ENCODE peak calls at places on chromosome 18, in six cellular contexts. E, C, S, U, R and P are unnamed samples.

GRCh38 chr18:905948-906415 is 1.3 kb downstream of the ADCYAP1 start:
- DNase-seq in E (peak; percentile 27), R (no peak), C (no peak), S (no peak), U (no peak), P (no peak)

GRCh38 chr18:63817441-63818051 is 42.3 kb downstream of the SERPINB7 start:
- DNase-seq in E (no peak), S (no peak), C (no peak), R (no peak), U (no peak), P (no peak)

GRCh38 chr18:62183578-62184195 is 3.2 kb downstream of the PIGN start:
- DNase-seq in E (peak; percentile 30), S (peak; percentile 8), C (no peak), R (no peak), U (peak; percentile 44), P (no peak)

GRCh38 chr18:80143876-80144275 is 34.8 kb downstream of the ADNP2 start:
- DNase-seq in S (no peak), C (no peak), U (no peak), R (no peak), E (no peak), P (no peak)

GRCh38 chr18:78868330-78869316 is 111.0 kb upstream of the SALL3 start:
- DNase-seq in S (no peak), U (no peak), R (no peak), C (no peak), E (no peak), P (no peak)

GRCh38 chr18:70333316-70333715 is 44.5 kb downstream of the SOCS6 start:
- DNase-seq in R (no peak), C (no peak), E (no peak), S (no peak), U (no peak), P (no peak)

GRCh38 chr18:57898506-57899124 is 95.5 kb upstream of the ATP8B1 start:
- DNase-seq in U (no peak), S (no peak), R (no peak), E (no peak), C (no peak), P (no peak)

GRCh38 chr18:13289501-13290205 is 71.1 kb downstream of the LDLRAD4 start:
- DNase-seq in S (no peak), C (no peak), E (no peak), R (no peak), U (no peak), P (no peak)

GRCh38 chr18:69935319-69936190 is 12.1 kb downstream of the CD226 start:
- DNase-seq in C (peak; percentile 89), R (no peak), U (peak; percentile 89), S (no peak), E (no peak), P (no peak)

GRCh38 chr18:30177056-30177455 is 865.5 kb downstream of the DSC3 start:
- DNase-seq in S (no peak), U (no peak), R (no peak), C (no peak), E (no peak), P (no peak)

GRCh38 chr18:250685-251084 is 17.2 kb downstream of the THOC1 start:
- DNase-seq in C (no peak), R (no peak), S (no peak), U (no peak), E (no peak), P (no peak)

GRCh38 chr18:27188309-27188708 is 3.2 kb upstream of the CHST9 start:
- DNase-seq in R (no peak), S (no peak), U (no peak), C (no peak), E (no peak), P (no peak)

GRCh38 chr18:27181726-27182125 is 3.4 kb downstream of the CHST9 start:
- DNase-seq in C (no peak), R (no peak), E (no peak), S (no peak), U (no peak), P (no peak)

GRCh38 chr18:27185897-27186296 is 789 bp upstream of the CHST9 start:
- DNase-seq in U (no peak), S (no peak), R (no peak), C (no peak), E (no peak), P (no peak)

GRCh38 chr18:27184115-27185024 is 738 bp downstream of the CHST9 start:
- DNase-seq in U (no peak), S (no peak), R (peak; percentile 75), C (no peak), E (peak; percentile 43), P (no peak)

GRCh38 chr18:27185025-27185763 is at the start of gene CHST9:
- DNase-seq in U (no peak), R (peak; percentile 80), S (no peak), C (no peak), E (peak; percentile 82), P (no peak)
- TF ChIP-seq GABPA in U (no peak), R (no peak), S (no peak), C (no peak), E (no peak), P (no peak)

GRCh38 chr18:22711381-22711717 is 221.8 kb upstream of the RBBP8 start:
- DNase-seq in E (no peak), R (no peak), S (no peak), U (peak; percentile 6), C (no peak), P (no peak)

GRCh38 chr18:22705328-22705727 is 227.8 kb upstream of the RBBP8 start:
- DNase-seq in S (no peak), U (no peak), E (no peak), R (no peak), C (no peak), P (no peak)

GRCh38 chr18:22713511-22713910 is 219.6 kb upstream of the RBBP8 start:
- DNase-seq in E (no peak), C (no peak), S (no peak), U (no peak), R (no peak), P (no peak)

GRCh38 chr18:22710628-22711380 is 222.3 kb upstream of the RBBP8 start:
- DNase-seq in E (peak; percentile 20), R (peak; percentile 49), S (no peak), U (no peak), C (no peak), P (no peak)

DNA sequence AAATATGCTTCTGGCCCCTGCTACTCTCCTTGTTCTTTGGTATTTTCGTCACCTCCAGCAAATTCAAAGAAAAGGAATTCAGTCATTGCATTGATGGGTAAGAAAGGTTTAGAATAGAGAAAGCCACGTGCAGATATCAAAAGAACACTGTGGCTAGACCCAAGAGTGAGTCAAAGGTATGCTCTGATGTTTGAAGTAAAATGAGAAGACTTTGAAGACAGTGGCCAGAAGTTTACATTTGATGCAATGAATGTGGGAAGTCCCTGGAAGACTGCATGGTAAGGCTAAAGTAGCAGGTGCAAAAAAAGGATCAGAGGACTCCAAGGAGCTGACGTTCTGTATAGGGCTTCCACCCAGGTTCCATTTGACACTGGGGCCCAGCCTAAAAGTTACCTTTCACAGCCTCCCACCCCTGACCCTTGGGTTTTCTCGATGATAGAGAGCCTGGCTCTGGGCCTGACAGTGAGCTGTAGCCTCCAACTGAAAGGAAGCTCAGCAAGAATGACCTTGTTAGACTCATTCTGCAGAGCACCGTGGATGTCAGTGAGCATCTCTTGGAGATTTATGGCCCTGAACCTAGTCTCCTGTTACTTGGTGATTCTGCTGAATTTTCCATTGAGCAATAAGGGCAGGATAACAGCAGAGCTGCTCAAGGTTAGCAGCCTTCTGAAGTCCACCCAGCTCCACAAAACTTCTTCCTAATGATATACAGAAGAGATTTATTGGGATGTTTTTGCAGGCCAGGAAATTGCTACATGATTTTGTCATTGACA is 223.7 kb upstream of the RBBP8 start:
- DNase-seq in C (no peak), R (no peak), S (no peak), E (no peak), U (no peak), P (no peak)
- TF ChIP-seq GABPA in C (no peak), R (no peak), S (no peak), E (no peak), U (no peak), P (no peak)

GRCh38 chr18:46070232-46070631 is 1.8 kb downstream of the PSTPIP2 start:
- DNase-seq in U (no peak), C (no peak), R (peak; percentile 35), E (no peak), S (no peak), P (no peak)

GRCh38 chr18:46069524-46069923 is 2.5 kb downstream of the PSTPIP2 start:
- DNase-seq in C (no peak), E (no peak), R (no peak), S (no peak), U (no peak), P (no peak)

GRCh38 chr18:46068763-46069162 is 3.3 kb downstream of the PSTPIP2 start:
- DNase-seq in U (no peak), S (no peak), C (no peak), E (no peak), R (peak; percentile 16), P (no peak)

GRCh38 chr18:46070683-46071614 is 1.1 kb downstream of the PSTPIP2 start:
- DNase-seq in R (peak; percentile 54), C (no peak), S (no peak), U (no peak), E (peak; percentile 25), P (no peak)

DNA sequence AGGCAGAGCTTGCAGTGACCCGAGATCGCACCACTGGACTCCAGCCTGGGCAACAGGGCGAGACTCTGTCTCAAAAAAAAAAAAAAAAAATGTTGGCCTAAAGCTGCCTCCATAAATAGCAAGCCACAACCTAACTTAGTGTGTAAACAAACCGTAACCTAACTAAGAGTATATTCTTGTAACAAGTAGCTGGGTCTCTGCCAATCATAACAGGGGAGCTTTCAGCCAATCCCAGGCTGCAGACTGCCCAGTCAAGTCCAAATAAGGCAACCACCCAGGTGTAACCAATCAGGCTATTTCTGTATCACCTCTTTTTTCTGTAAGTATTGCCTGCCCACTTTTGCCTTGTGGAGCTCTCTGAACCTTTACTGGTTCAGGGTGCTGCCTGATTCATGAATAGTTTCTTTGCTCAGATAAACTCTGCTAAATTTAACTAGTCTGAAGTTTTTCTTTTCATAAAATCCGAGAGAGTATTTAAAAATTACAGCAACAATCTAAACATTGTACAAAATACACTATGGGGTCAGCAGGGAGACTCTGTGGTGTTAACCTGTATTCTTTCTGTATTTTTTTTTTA is 4.5 kb downstream of the PSTPIP2 start:
- DNase-seq in C (no peak), U (peak; percentile 45), E (no peak), R (peak; percentile 19), S (no peak), P (no peak)
- TF ChIP-seq GABPA in C (no peak), U (no peak), E (no peak), R (no peak), S (no peak), P (no peak)

DNA sequence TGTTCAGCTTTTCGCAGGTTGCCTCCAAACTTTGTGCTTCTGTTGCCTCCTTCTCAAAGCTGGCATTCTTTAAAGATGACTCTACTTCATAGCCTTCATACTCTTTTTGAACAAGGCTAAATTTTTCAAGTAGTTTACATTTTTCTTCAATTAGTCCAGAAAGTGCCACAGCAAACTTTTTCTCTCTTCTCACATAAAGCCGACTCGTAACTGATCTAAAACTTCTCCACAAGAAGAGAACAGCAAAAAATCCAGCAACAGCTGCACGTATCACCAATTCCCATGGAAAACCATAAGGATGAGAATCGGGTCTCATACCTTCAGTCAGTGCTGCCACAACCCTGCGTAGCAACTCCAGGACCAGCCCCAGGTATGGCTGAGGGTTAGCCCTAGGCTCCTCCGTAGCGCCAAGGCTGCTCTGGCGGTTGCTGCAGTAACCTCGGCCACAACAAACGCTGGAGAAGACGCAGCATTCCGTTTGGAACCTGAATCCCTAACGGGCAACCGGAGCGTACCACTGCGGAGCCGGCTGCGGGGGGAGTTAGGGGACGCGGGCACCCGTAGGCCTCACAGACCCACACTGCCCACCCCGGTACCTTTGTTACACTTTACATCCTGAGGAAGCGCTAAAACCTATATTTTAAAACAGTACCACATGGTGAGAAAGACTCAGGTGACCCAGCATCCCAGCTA is at the start of gene CTAGE1:
- DNase-seq in U (no peak), R (peak; percentile 78), C (no peak), S (no peak), E (no peak), P (no peak)
- TF ChIP-seq GABPA in U (no peak), R (no peak), C (no peak), S (no peak), E (no peak), P (no peak)